ENCODE peak calls at places on chromosomes 13 and 19, in five cellular contexts. C, W, R, F and K are unnamed samples.

GRCh38 chr13:101417043-101417406 is 717 bp upstream of the NALCN start:
- DNase-seq in C (no peak), W (peak; percentile 3), R (peak; percentile 39), F (no peak), K (no peak)

GRCh38 chr19:6065685-6066365 is 44.5 kb downstream of the RFX2 start:
- DNase-seq in C (no peak), W (no peak), R (peak; percentile 85), F (no peak), K (no peak)

GRCh38 chr13:75366380-75367280 is 115.3 kb downstream of the TBC1D4 start:
- DNase-seq in C (no peak), W (no peak), R (no peak), F (no peak), K (no peak)

GRCh38 chr13:98224557-98224956 is 47.5 kb upstream of the RNF113B start:
- DNase-seq in C (no peak), W (no peak), R (no peak), F (no peak), K (no peak)

GRCh38 chr19:1361601-1362384 is 21.9 kb upstream of the NDUFS7 start:
- DNase-seq in C (no peak), W (no peak), R (no peak), F (no peak), K (no peak)

GRCh38 chr13:72652681-72653080 is 74.7 kb downstream of the MZT1 start:
- DNase-seq in C (no peak), W (no peak), R (no peak), F (no peak), K (no peak)

GRCh38 chr19:48170817-48171347 is 402 bp downstream of the ZSWIM9 start:
- DNase-seq in C (no peak), W (no peak), R (no peak), F (no peak), K (no peak)

GRCh38 chr19:33622505-33622808 is 704 bp downstream of the CHST8 start:
- DNase-seq in C (no peak), W (peak; percentile 52), R (no peak), F (no peak), K (no peak)

GRCh38 chr13:97225533-97225932 is 3.4 kb downstream of the MBNL2 start:
- DNase-seq in C (no peak), W (no peak), R (no peak), F (no peak), K (peak; percentile 58)

GRCh38 chr19:35977446-35978222 is 17.4 kb upstream of the SDHAF1 start:
- DNase-seq in C (no peak), W (peak; percentile 61), R (peak; percentile 76), F (no peak), K (peak; percentile 61)

GRCh38 chr19:14267224-14267741 is 61.3 kb upstream of the ADGRL1 start:
- DNase-seq in C (no peak), W (no peak), R (no peak), F (no peak), K (no peak)

GRCh38 chr13:111572956-111573355 is 252.5 kb downstream of the TEX29 start:
- DNase-seq in C (no peak), W (no peak), R (no peak), F (no peak), K (no peak)

GRCh38 chr19:4369109-4369887 is 25.9 kb downstream of the MPND start:
- DNase-seq in C (peak; percentile 63), W (no peak), R (no peak), F (no peak), K (peak; percentile 88)

GRCh38 chr13:44578064-44578394 is 1.9 kb upstream of the TSC22D1 start:
- DNase-seq in C (no peak), W (no peak), R (peak; percentile 41), F (no peak), K (no peak)

GRCh38 chr13:87677334-87678234 is 6.4 kb downstream of the SLITRK5 start:
- DNase-seq in C (no peak), W (peak; percentile 49), R (no peak), F (no peak), K (no peak)

GRCh38 chr13:36131215-36131930 is at the start of gene DCLK1:
- DNase-seq in C (no peak), W (peak; percentile 41), R (no peak), F (no peak), K (no peak)

GRCh38 chr13:34409496-34410163 is 532.4 kb upstream of the NBEA start:
- DNase-seq in C (no peak), W (no peak), R (no peak), F (no peak), K (no peak)